ENCODE peak calls at places on chromosomes 7 and 10, in four cellular contexts. One of them, this sample, is unnamed.

GRCh38 chr7:99095698-99096097 is 48.2 kb downstream of the SMURF1 start:
- DNase-seq in HFF-Myc: no peak
- DNase-seq in amniotic stem cell: no peak
- DNase-seq in GF-D8: no peak
- DNase-seq in this sample: no peak

GRCh38 chr7:104552102-104552501 is 223.7 kb downstream of the LHFPL3 start:
- DNase-seq in HFF-Myc: peak
- DNase-seq in GF-D8: no peak
- DNase-seq in amniotic stem cell: no peak
- DNase-seq in this sample: peak

GRCh38 chr10:38050212-38050611 is 39.7 kb downstream of the ZNF33A start:
- DNase-seq in amniotic stem cell: no peak
- DNase-seq in GF-D8: no peak
- DNase-seq in HFF-Myc: no peak
- DNase-seq in this sample: no peak

GRCh38 chr7:48964074-48964473 is 39.7 kb downstream of the CDC14C start:
- DNase-seq in HFF-Myc: no peak
- DNase-seq in GF-D8: peak
- DNase-seq in amniotic stem cell: no peak
- DNase-seq in this sample: no peak

GRCh38 chr7:1083729-1084657 is 3.9 kb upstream of the GPER1 start:
- DNase-seq in HFF-Myc: no peak
- DNase-seq in GF-D8: no peak
- DNase-seq in amniotic stem cell: no peak
- DNase-seq in this sample: no peak

GRCh38 chr10:18231480-18231879 is 91.3 kb downstream of the CACNB2 start:
- DNase-seq in GF-D8: no peak
- DNase-seq in amniotic stem cell: no peak
- DNase-seq in HFF-Myc: no peak
- DNase-seq in this sample: no peak

GRCh38 chr10:44922021-44922420 is 10.9 kb downstream of the TMEM72 start:
- DNase-seq in GF-D8: no peak
- DNase-seq in amniotic stem cell: no peak
- DNase-seq in HFF-Myc: no peak
- DNase-seq in this sample: no peak

GRCh38 chr10:34768261-34768971 is 46.7 kb downstream of the PARD3 start:
- DNase-seq in HFF-Myc: no peak
- DNase-seq in GF-D8: no peak
- DNase-seq in amniotic stem cell: no peak
- DNase-seq in this sample: peak

GRCh38 chr7:20798081-20798693 is 11.5 kb upstream of the SP8 start:
- DNase-seq in amniotic stem cell: no peak
- DNase-seq in GF-D8: no peak
- DNase-seq in HFF-Myc: no peak
- DNase-seq in this sample: no peak

GRCh38 chr7:150860978-150861295 is 8.6 kb downstream of the AOC1 start:
- DNase-seq in amniotic stem cell: no peak
- DNase-seq in GF-D8: no peak
- DNase-seq in HFF-Myc: no peak
- DNase-seq in this sample: peak

GRCh38 chr10:63720072-63720537 is 198.9 kb downstream of the REEP3 start:
- DNase-seq in GF-D8: no peak
- DNase-seq in amniotic stem cell: no peak
- DNase-seq in HFF-Myc: no peak
- DNase-seq in this sample: no peak

GRCh38 chr10:113305871-113306270 is 247.0 kb upstream of the HABP2 start:
- DNase-seq in amniotic stem cell: no peak
- DNase-seq in HFF-Myc: no peak
- DNase-seq in GF-D8: no peak
- DNase-seq in this sample: no peak